ENCODE peak calls at places on chromosome X, in ten cellular contexts. N is tibial nerve; I is A549; M is CD4-positive, alpha-beta T cell; S is D341Med; L is stimulated activated naive B cell treated with anti-CD40 and anti-IgM and Interleukin-4, amounts not matched to agents 10 μg/mL and 1 μg/mL and 100 μg/mL, for 72 hours; W is central memory CD4-positive, alpha-beta T cell; A is amniotic stem cell; H is HTR-8/SVneo; O is activated CD4-positive, alpha-beta T cell treated with anti-CD3 and anti-CD28 coated beads, Interleukin-2, amount 50 U/mL, for 1 hour. U is an unnamed sample.

GRCh38 chrX:148047216-148047615 is 66.1 kb downstream of the FMR1NB start:
- DNase-seq in O (no peak), A (no peak), I (no peak), W (no peak), N (no peak), S (no peak), L (no peak), H (no peak), M (no peak), U (no peak)

GRCh38 chrX:38206036-38206435 is 14.6 kb downstream of the SRPX start:
- DNase-seq in S (no peak), A (no peak), M (no peak), H (no peak), N (no peak), I (no peak), L (no peak), W (no peak), O (no peak), U (no peak)

GRCh38 chrX:119622356-119623232 is 16.4 kb upstream of the NKRF start:
- DNase-seq in N (no peak), M (no peak), A (no peak), H (no peak), S (no peak), L (no peak), W (no peak), O (no peak), I (no peak), U (no peak)

GRCh38 chrX:23752740-23753435 is 9.8 kb upstream of the ACOT9 start:
- DNase-seq in S (no peak), H (peak), A (peak), N (no peak), M (no peak), I (no peak), O (no peak), W (no peak), L (no peak), U (no peak)

GRCh38 chrX:107826286-107827136 is 845 bp downstream of the MID2 start:
- DNase-seq in W (peak), H (no peak), M (peak), S (peak), A (no peak), N (peak), O (peak), I (peak), L (peak), U (no peak)

GRCh38 chrX:70331161-70331560 is 41.3 kb downstream of the KIF4A start:
- DNase-seq in H (no peak), N (no peak), M (no peak), S (no peak), W (no peak), L (no peak), I (no peak), A (no peak), O (no peak), U (no peak)

GRCh38 chrX:48684134-48684533 is 535 bp downstream of the WAS start:
- DNase-seq in W (no peak), N (no peak), O (no peak), I (no peak), H (no peak), A (no peak), L (no peak), S (no peak), M (no peak), U (no peak)

GRCh38 chrX:57817302-57817701 is 93.0 kb downstream of the ZXDA start:
- DNase-seq in I (no peak), M (no peak), N (no peak), W (no peak), H (no peak), O (no peak), L (no peak), A (no peak), S (no peak), U (no peak)

GRCh38 chrX:1453951-1454785 is 1.5 kb upstream of the ASMTL start:
- DNase-seq in H (peak), N (peak), W (peak), O (peak), L (peak), I (peak), M (peak), S (peak), A (no peak), U (no peak)

GRCh38 chrX:75061701-75062100 is 94.4 kb downstream of the ABCB7 start:
- DNase-seq in H (no peak), L (no peak), A (no peak), S (no peak), I (no peak), M (no peak), N (no peak), O (no peak), W (no peak), U (no peak)

GRCh38 chrX:101210630-101211029 is 9.0 kb upstream of the DRP2 start:
- DNase-seq in N (no peak), S (no peak), W (no peak), O (no peak), H (no peak), I (no peak), A (no peak), L (no peak), M (no peak), U (no peak)

GRCh38 chrX:140762061-140762460 is 52.5 kb downstream of the LINC00632 start:
- DNase-seq in O (peak), N (peak), A (peak), L (peak), H (no peak), S (peak), W (no peak), I (peak), M (no peak), U (no peak)

GRCh38 chrX:68504237-68504636 is 5.4 kb downstream of the YIPF6 start:
- DNase-seq in L (peak), H (no peak), N (no peak), W (peak), I (peak), O (peak), S (no peak), A (no peak), M (peak), U (no peak)

GRCh38 chrX:45524296-45524695 is 323.6 kb upstream of the DIPK2B start:
- DNase-seq in L (no peak), W (no peak), H (no peak), M (no peak), S (no peak), A (no peak), N (no peak), O (no peak), I (no peak), U (no peak)

GRCh38 chrX:111337067-111337466 is 66.8 kb upstream of the CAPN6 start:
- DNase-seq in O (no peak), S (no peak), N (no peak), L (no peak), H (no peak), I (no peak), W (no peak), A (no peak), M (no peak), U (no peak)

GRCh38 chrX:22171287-22172060 is 101.2 kb upstream of the CBLL2 start:
- DNase-seq in O (no peak), I (no peak), N (no peak), A (no peak), L (no peak), H (no peak), S (peak), W (no peak), M (no peak), U (no peak)

GRCh38 chrX:53290441-53291041 is 9.2 kb upstream of the IQSEC2 start:
- DNase-seq in S (no peak), I (no peak), O (no peak), L (no peak), M (no peak), W (no peak), A (no peak), H (no peak), N (no peak), U (no peak)

GRCh38 chrX:136268051-136269048 is 17.1 kb upstream of the MAP7D3 start:
- DNase-seq in M (peak), I (peak), S (peak), H (no peak), O (peak), A (peak), N (peak), L (peak), W (peak), U (peak)

GRCh38 chrX:45479835-45480422 is 279.3 kb upstream of the DIPK2B start:
- DNase-seq in O (no peak), M (no peak), H (peak), S (no peak), L (no peak), I (peak), A (peak), N (no peak), W (no peak), U (no peak)

GRCh38 chrX:106619797-106620196 is 8.0 kb downstream of the RADX start:
- DNase-seq in O (no peak), M (no peak), H (no peak), L (no peak), S (no peak), I (peak), A (no peak), N (no peak), W (no peak), U (no peak)

GRCh38 chrX:71118985-71119535 is 664 bp downstream of the MED12 start:
- DNase-seq in N (no peak), W (no peak), S (no peak), M (no peak), O (no peak), A (no peak), I (no peak), L (no peak), H (no peak), U (no peak)

GRCh38 chrX:120536056-120536455 is 24.7 kb downstream of the CUL4B start:
- DNase-seq in L (no peak), H (no peak), M (no peak), A (no peak), O (no peak), W (no peak), S (no peak), I (no peak), N (no peak), U (no peak)

GRCh38 chrX:148588649-148589310 is 88.4 kb downstream of the AFF2 start:
- DNase-seq in S (no peak), L (no peak), W (no peak), M (no peak), N (no peak), A (no peak), O (no peak), H (no peak), I (no peak), U (no peak)

GRCh38 chrX:131617182-131617581 is 73.3 kb downstream of the OR13H1 start:
- DNase-seq in S (no peak), L (no peak), A (no peak), N (no peak), M (no peak), H (no peak), W (no peak), I (no peak), O (no peak), U (no peak)

GRCh38 chrX:51860679-51861078 is 32.7 kb upstream of the MAGED1 start:
- DNase-seq in N (peak), S (peak), M (no peak), O (no peak), L (no peak), W (no peak), H (peak), I (no peak), A (no peak), U (no peak)

GRCh38 chrX:37993857-37994619 is 12.3 kb upstream of the SYTL5 start:
- DNase-seq in N (no peak), L (peak), A (no peak), M (no peak), O (no peak), I (no peak), W (peak), S (no peak), H (no peak), U (peak)

GRCh38 chrX:76454456-76454927 is 27.0 kb downstream of the MAGEE1 start:
- DNase-seq in O (no peak), H (no peak), S (peak), L (peak), M (no peak), N (no peak), W (peak), I (no peak), A (no peak), U (peak)

GRCh38 chrX:13288671-13289070 is 31.2 kb downstream of the ATXN3L start:
- DNase-seq in N (no peak), I (no peak), H (no peak), M (no peak), L (no peak), S (no peak), A (no peak), W (no peak), O (no peak), U (no peak)

GRCh38 chrX:17535229-17535628 is 160.2 kb downstream of the NHS start:
- DNase-seq in W (no peak), O (peak), L (no peak), S (peak), M (no peak), H (peak), N (no peak), I (no peak), A (no peak), U (no peak)

GRCh38 chrX:119698835-119699234 is 5.9 kb upstream of the SEPTIN6 start:
- DNase-seq in O (no peak), M (no peak), W (no peak), I (peak), L (no peak), A (peak), H (peak), N (no peak), S (peak), U (no peak)

GRCh38 chrX:16578218-16578617 is 71.7 kb upstream of the S100G start:
- DNase-seq in L (no peak), S (no peak), M (no peak), O (no peak), N (no peak), H (no peak), A (no peak), W (no peak), I (no peak), U (no peak)

GRCh38 chrX:107440187-107440586 is 9.3 kb upstream of the FRMPD3 start:
- DNase-seq in M (no peak), A (no peak), W (no peak), O (no peak), H (no peak), L (no peak), I (no peak), S (no peak), N (no peak), U (no peak)

GRCh38 chrX:3175659-3176438 is 134.6 kb downstream of the ARSF start:
- DNase-seq in S (no peak), M (no peak), N (no peak), L (no peak), A (no peak), O (no peak), H (peak), I (no peak), W (no peak), U (no peak)

GRCh38 chrX:8755116-8755515 is 23.2 kb upstream of the ANOS1 start:
- DNase-seq in N (no peak), W (no peak), S (no peak), A (no peak), O (no peak), L (no peak), H (no peak), I (no peak), M (no peak), U (no peak)

GRCh38 chrX:13223868-13224555 is 95.8 kb downstream of the ATXN3L start:
- DNase-seq in A (peak), N (no peak), M (no peak), O (no peak), I (peak), S (no peak), W (no peak), H (peak), L (no peak), U (no peak)

GRCh38 chrX:100864967-100865366 is 9.2 kb downstream of the NOX1 start:
- DNase-seq in L (no peak), A (no peak), S (no peak), H (no peak), N (no peak), W (no peak), O (no peak), M (no peak), I (no peak), U (no peak)

GRCh38 chrX:47181301-47181700 is 12.3 kb upstream of the UBA1 start:
- DNase-seq in O (no peak), H (no peak), L (no peak), I (no peak), W (no peak), S (no peak), M (no peak), N (no peak), A (no peak), U (no peak)

GRCh38 chrX:141405878-141406492 is 163.7 kb upstream of the SPANXC start:
- DNase-seq in M (no peak), N (no peak), I (peak), A (no peak), H (peak), L (no peak), W (no peak), S (no peak), O (no peak), U (no peak)